ENCODE peak calls at places on chromosomes 2 and 18, in four cellular contexts. M is GM12891, Q is GM12878, J is K562. C is an unnamed sample.

GRCh38 chr2:146363731-146364130 is 1481.1 kb upstream of the ACVR2A start:
- DNase-seq in M (no peak), Q (no peak), J (no peak), C (no peak)

GRCh38 chr18:49725809-49726514 is 87.4 kb downstream of the ACAA2 start:
- DNase-seq in M (no peak), Q (no peak), J (peak), C (no peak)

GRCh38 chr2:238716585-238716984 is 131.3 kb upstream of the TWIST2 start:
- DNase-seq in M (no peak), Q (no peak), J (no peak), C (no peak)

GRCh38 chr2:12430036-12430795 is 286.5 kb upstream of the TRIB2 start:
- DNase-seq in M (no peak), Q (no peak), J (no peak), C (no peak)

GRCh38 chr2:110157153-110157793 is 41.7 kb upstream of the MALL start:
- DNase-seq in M (peak), Q (peak), J (peak), C (peak)

GRCh38 chr2:237692601-237693079 is 65.3 kb downstream of the LRRFIP1 start:
- DNase-seq in M (no peak), Q (no peak), J (peak), C (no peak)

GRCh38 chr2:230912046-230912445 is 13.0 kb downstream of the GPR55 start:
- DNase-seq in M (no peak), Q (no peak), J (no peak), C (no peak)

GRCh38 chr18:79579807-79580480 is 99.7 kb upstream of the CTDP1 start:
- DNase-seq in M (no peak), Q (no peak), J (no peak), C (no peak)

GRCh38 chr18:13452448-13452811 is 233.9 kb downstream of the LDLRAD4 start:
- DNase-seq in M (no peak), Q (no peak), J (no peak), C (no peak)

GRCh38 chr18:44943201-44943881 is 262.7 kb downstream of the SETBP1 start:
- DNase-seq in M (no peak), Q (no peak), J (no peak), C (no peak)

GRCh38 chr2:33068261-33068660 is 121.5 kb downstream of the LTBP1 start:
- DNase-seq in M (no peak), Q (no peak), J (no peak), C (no peak)

GRCh38 chr2:219060821-219061791 is at the start of gene IHH:
- DNase-seq in M (peak), Q (no peak), J (no peak), C (peak)

GRCh38 chr2:215486973-215487372 is 51.1 kb upstream of the FN1 start:
- DNase-seq in M (no peak), Q (no peak), J (no peak), C (no peak)

GRCh38 chr2:128734521-128735295 is 416.0 kb upstream of the HS6ST1 start:
- DNase-seq in M (no peak), Q (no peak), J (no peak), C (peak)

GRCh38 chr2:52445720-52446119 is 1321.9 kb upstream of the CHAC2 start:
- DNase-seq in M (no peak), Q (no peak), J (no peak), C (no peak)

GRCh38 chr2:165636959-165637358 is 157.1 kb downstream of the GALNT3 start:
- DNase-seq in M (no peak), Q (no peak), J (no peak), C (no peak)

GRCh38 chr2:29702276-29702675 is 219.1 kb downstream of the ALK start:
- DNase-seq in M (no peak), Q (no peak), J (no peak), C (no peak)

GRCh38 chr2:124001681-124002080 is 23.4 kb upstream of the CNTNAP5 start:
- DNase-seq in M (no peak), Q (no peak), J (no peak), C (no peak)

GRCh38 chr2:108417254-108417653 is 31.8 kb upstream of the GCC2 start:
- DNase-seq in M (no peak), Q (no peak), J (peak), C (no peak)

GRCh38 chr2:147135401-147135800 is 709.4 kb upstream of the ACVR2A start:
- DNase-seq in M (no peak), Q (no peak), J (no peak), C (no peak)

GRCh38 chr2:52859065-52859464 is 908.5 kb upstream of the CHAC2 start:
- DNase-seq in M (no peak), Q (no peak), J (no peak), C (no peak)

GRCh38 chr2:129050116-129050515 is 731.4 kb upstream of the HS6ST1 start:
- DNase-seq in M (no peak), Q (no peak), J (no peak), C (no peak)

GRCh38 chr2:234981197-234982095 is 29.6 kb downstream of the SH3BP4 start:
- DNase-seq in M (no peak), Q (no peak), J (no peak), C (no peak)

GRCh38 chr2:28716265-28716865 is 35.3 kb upstream of the PPP1CB start:
- DNase-seq in M (no peak), Q (peak), J (peak), C (peak)

GRCh38 chr2:200454839-200455801 is 54.7 kb downstream of the KCTD18 start:
- DNase-seq in M (no peak), Q (peak), J (peak), C (no peak)

GRCh38 chr2:46002507-46002883 is 294.7 kb upstream of the EPAS1 start:
- DNase-seq in M (no peak), Q (no peak), J (no peak), C (no peak)

GRCh38 chr2:195737531-195738162 is 80.6 kb downstream of the SLC39A10 start:
- DNase-seq in M (no peak), Q (no peak), J (no peak), C (no peak)

GRCh38 chr18:79912409-79912991 is 39.0 kb downstream of the SLC66A2 start:
- DNase-seq in M (no peak), Q (no peak), J (no peak), C (no peak)

GRCh38 chr2:237774811-237775553 is 23.6 kb upstream of the RBM44 start:
- DNase-seq in M (peak), Q (peak), J (peak), C (peak)

GRCh38 chr2:5695641-5696350 is 3.6 kb downstream of the SOX11 start:
- DNase-seq in M (no peak), Q (no peak), J (no peak), C (no peak)

GRCh38 chr2:209702775-209703174 is 68.9 kb upstream of the UNC80 start:
- DNase-seq in M (no peak), Q (no peak), J (no peak), C (no peak)

GRCh38 chr2:86764661-86765307 is 25.9 kb downstream of the CD8A start:
- DNase-seq in M (peak), Q (no peak), J (peak), C (no peak)

GRCh38 chr2:169397697-169398096 is 35.4 kb upstream of the LRP2 start:
- DNase-seq in M (no peak), Q (no peak), J (peak), C (no peak)

GRCh38 chr18:78699516-78699915 is 280.1 kb upstream of the SALL3 start:
- DNase-seq in M (no peak), Q (no peak), J (no peak), C (no peak)

GRCh38 chr2:168160897-168161296 is 86.5 kb downstream of the STK39 start:
- DNase-seq in M (no peak), Q (no peak), J (peak), C (no peak)

GRCh38 chr2:14524041-14524802 is 108.3 kb upstream of the LRATD1 start:
- DNase-seq in M (no peak), Q (no peak), J (no peak), C (no peak)

GRCh38 chr2:11152591-11152990 is 2.7 kb upstream of the SLC66A3 start:
- DNase-seq in M (no peak), Q (no peak), J (no peak), C (no peak)
- TF ChIP-seq SPI1 in M (no peak), Q (no peak), J (no peak), C (no peak)

DNA sequence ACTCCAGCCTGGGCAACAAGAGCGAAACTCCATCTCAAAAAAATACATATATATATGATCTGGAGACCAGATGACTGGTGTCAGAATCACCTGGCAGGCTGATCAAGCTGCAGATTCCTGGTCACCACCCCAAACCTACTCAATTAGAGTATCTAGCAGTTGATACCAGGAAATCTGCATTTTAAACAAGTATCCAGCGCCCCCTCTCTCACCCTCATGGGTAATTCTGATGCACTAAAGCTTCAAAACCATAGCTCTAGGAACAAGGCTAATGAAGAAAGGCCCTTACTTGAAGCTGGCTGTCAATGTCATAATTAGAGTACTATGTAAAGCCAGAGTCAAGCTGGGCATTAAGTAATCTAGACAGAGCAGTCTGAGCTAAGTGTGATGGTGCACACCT is 25.0 kb upstream of the PCBP1 start:
- DNase-seq in M (no peak), Q (no peak), J (no peak), C (peak)
- TF ChIP-seq SPI1 in M (no peak), Q (no peak), J (no peak), C (no peak)

GRCh38 chr2:144515425-144515693 is 4.6 kb downstream of the ZEB2 start:
- DNase-seq in M (no peak), Q (no peak), J (no peak), C (no peak)

GRCh38 chr2:144515694-144516416 is 4.1 kb downstream of the ZEB2 start:
- DNase-seq in M (no peak), Q (no peak), J (peak), C (no peak)

GRCh38 chr2:144513388-144514100 is 6.4 kb downstream of the ZEB2 start:
- DNase-seq in M (no peak), Q (no peak), J (peak), C (no peak)

GRCh38 chr2:144516417-144516980 is 3.4 kb downstream of the ZEB2 start:
- DNase-seq in M (no peak), Q (no peak), J (peak), C (no peak)

DNA sequence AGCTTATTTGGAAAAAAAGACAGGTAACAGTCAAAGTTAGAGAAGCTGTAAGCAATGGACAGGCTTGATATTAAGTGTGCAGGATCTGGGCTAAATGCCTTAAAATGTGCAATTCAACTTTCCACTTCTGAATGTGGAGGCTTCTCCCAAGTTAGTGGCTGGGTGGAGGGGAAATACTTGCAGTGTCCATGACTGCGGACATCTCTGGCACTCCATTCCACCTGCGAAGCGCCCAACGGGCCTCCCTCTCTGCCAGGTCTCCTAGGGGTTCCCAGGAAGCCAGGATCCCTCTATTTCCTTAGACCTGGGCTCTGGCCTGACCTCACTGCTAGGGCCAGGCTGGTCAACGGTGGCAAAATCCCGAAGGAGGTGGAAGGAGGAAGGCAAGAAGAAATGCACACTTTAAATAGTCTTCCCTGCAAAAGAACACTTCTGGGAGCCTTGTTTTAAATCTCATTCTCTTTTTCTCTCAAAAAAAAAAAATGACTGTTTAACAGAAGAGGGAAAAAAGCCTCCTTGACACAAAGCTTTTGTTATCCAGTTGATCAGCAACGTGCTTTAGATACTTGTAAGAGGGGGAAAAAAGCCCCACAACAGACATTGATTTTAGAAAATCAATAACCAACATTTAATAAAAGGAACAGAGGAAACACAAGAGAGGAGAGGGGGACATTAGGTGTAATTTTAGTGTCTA is 5.0 kb downstream of the ZEB2 start:
- DNase-seq in M (no peak), Q (no peak), J (peak), C (no peak)
- TF ChIP-seq SPI1 in M (no peak), Q (no peak), J (no peak), C (no peak)

GRCh38 chr2:54946220-54946568 is 104.1 kb downstream of the RTN4 start:
- DNase-seq in M (no peak), Q (no peak), J (no peak), C (no peak)

GRCh38 chr2:54944724-54945326 is 105.4 kb downstream of the RTN4 start:
- DNase-seq in M (no peak), Q (no peak), J (no peak), C (no peak)

GRCh38 chr2:54945401-54946219 is 104.6 kb downstream of the RTN4 start:
- DNase-seq in M (peak), Q (peak), J (no peak), C (no peak)

GRCh38 chr2:54947596-54948519 is 102.4 kb downstream of the RTN4 start:
- DNase-seq in M (no peak), Q (no peak), J (no peak), C (no peak)

GRCh38 chr2:54947121-54947520 is 103.1 kb downstream of the RTN4 start:
- DNase-seq in M (no peak), Q (no peak), J (no peak), C (no peak)
- TF ChIP-seq SPI1 in M (no peak), Q (no peak), J (no peak), C (no peak)

GRCh38 chr2:173998386-173998785 is 33.2 kb upstream of the SP3 start:
- DNase-seq in M (no peak), Q (no peak), J (no peak), C (peak)
- TF ChIP-seq SPI1 in M (no peak), Q (no peak), J (no peak), C (peak)

DNA sequence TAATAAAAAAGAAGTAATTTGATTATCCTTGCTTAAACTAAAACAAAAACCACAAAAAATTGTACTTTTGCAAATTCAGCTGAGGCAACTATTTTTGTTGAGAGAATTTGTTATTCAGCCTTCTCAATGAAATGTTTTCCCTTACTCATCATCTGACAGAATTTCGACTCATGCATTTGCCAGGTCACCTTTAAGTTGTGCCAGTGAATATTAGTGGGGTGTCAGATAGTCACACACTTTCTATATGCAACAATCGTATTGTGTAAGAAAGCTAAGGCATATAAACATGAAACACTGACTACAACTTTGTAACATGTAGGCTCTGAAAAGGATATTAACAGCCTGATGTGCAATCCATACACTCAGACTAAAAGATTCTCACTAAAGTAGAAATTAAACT is 1653.1 kb upstream of the SLC39A10 start:
- DNase-seq in M (no peak), Q (no peak), J (no peak), C (no peak)
- TF ChIP-seq SPI1 in M (no peak), Q (no peak), J (no peak), C (no peak)

GRCh38 chr2:9768388-9768787 is 74.9 kb upstream of the TAF1B start:
- DNase-seq in M (no peak), Q (no peak), J (peak), C (no peak)
- TF ChIP-seq SPI1 in M (no peak), Q (no peak), J (no peak), C (no peak)